ENCODE peak calls at places on chromosomes 13 and 19, in five cellular contexts. A is RWPE1, Q is ELF-1, U is mucosa of descending colon, W is T follicular helper cell. D is an unnamed sample.
A peak's percentile ranks its signal among the peaks of the same experiment; 100 is the strongest.

GRCh38 chr13:83878691-83879410 is 3.4 kb downstream of the SLITRK1 start:
- DNase-seq in A (no peak), W (no peak), U (no peak), Q (peak; percentile 40), D (no peak)

GRCh38 chr19:49119411-49120324 is at the start of gene PPFIA3:
- DNase-seq in A (no peak), U (peak; percentile 78), Q (peak; percentile 68), W (no peak), D (peak; percentile 57)

GRCh38 chr19:16588089-16588823 is 16.0 kb upstream of the SLC35E1 start:
- DNase-seq in A (no peak), Q (peak; percentile 76), W (peak; percentile 61), U (peak; percentile 62), D (no peak)

GRCh38 chr13:110277357-110277950 is 29.5 kb downstream of the COL4A1 start:
- DNase-seq in A (no peak), Q (no peak), W (no peak), U (no peak), D (no peak)

GRCh38 chr19:15551183-15552004 is 43.1 kb downstream of the CYP4F22 start:
- DNase-seq in U (peak; percentile 55), W (peak; percentile 53), A (peak; percentile 63), Q (peak; percentile 52), D (peak; percentile 23)

GRCh38 chr19:51063664-51064063 is 1.2 kb downstream of the KLK13 start:
- DNase-seq in U (no peak), A (no peak), Q (no peak), W (no peak), D (no peak)

GRCh38 chr13:110471833-110472162 is 89.7 kb downstream of the RAB20 start:
- DNase-seq in W (no peak), U (no peak), Q (no peak), A (no peak), D (peak; percentile 27)

GRCh38 chr13:35964764-35965163 is 166.4 kb downstream of the DCLK1 start:
- DNase-seq in Q (no peak), A (no peak), U (no peak), W (no peak), D (no peak)

GRCh38 chr13:20995245-20995829 is 66.0 kb downstream of the LATS2 start:
- DNase-seq in W (no peak), A (no peak), U (no peak), Q (no peak), D (no peak)

GRCh38 chr19:42658148-42658547 is 63.4 kb upstream of the CEACAM8 start:
- DNase-seq in W (no peak), Q (no peak), A (no peak), U (no peak), D (no peak)

GRCh38 chr19:38047048-38047435 is 140.0 kb downstream of the SIPA1L3 start:
- DNase-seq in Q (no peak), W (no peak), A (no peak), U (no peak), D (no peak)

GRCh38 chr19:47658431-47659383 is 49.8 kb downstream of the BICRA start:
- DNase-seq in U (peak; percentile 54), W (no peak), Q (no peak), A (no peak), D (no peak)

GRCh38 chr19:10206226-10206873 is 11.6 kb upstream of the DNMT1 start:
- DNase-seq in U (no peak), A (no peak), Q (peak; percentile 80), W (no peak), D (no peak)

GRCh38 chr19:27779953-27780352 is 1433.0 kb downstream of the UQCRFS1 start:
- DNase-seq in A (no peak), U (no peak), W (no peak), Q (no peak), D (no peak)

GRCh38 chr13:112711528-112712265 is 21.9 kb downstream of the ATP11A start:
- DNase-seq in U (peak; percentile 60), A (peak; percentile 99), Q (peak; percentile 97), W (no peak), D (peak; percentile 100)

GRCh38 chr13:42345367-42345766 is 73.4 kb downstream of the AKAP11 start:
- DNase-seq in U (no peak), W (no peak), Q (no peak), A (no peak), D (no peak)

GRCh38 chr19:48170817-48171347 is 402 bp downstream of the ZSWIM9 start:
- DNase-seq in Q (no peak), U (no peak), A (no peak), W (no peak), D (peak; percentile 9)

GRCh38 chr19:54937926-54938325 is 9.4 kb downstream of the NLRP7 start:
- DNase-seq in A (no peak), U (no peak), W (no peak), Q (no peak), D (no peak)

GRCh38 chr19:38035515-38036495 is 128.8 kb downstream of the SIPA1L3 start:
- DNase-seq in U (no peak), W (no peak), Q (no peak), A (no peak), D (no peak)

GRCh38 chr13:24353736-24354135 is 44.4 kb downstream of the C1QTNF9 start:
- DNase-seq in A (no peak), Q (no peak), U (no peak), W (no peak), D (no peak)

GRCh38 chr13:49693191-49693733 is 2.0 kb upstream of the EBPL start:
- DNase-seq in A (no peak), U (no peak), W (no peak), Q (no peak), D (no peak)

GRCh38 chr19:46213156-46213555 is 16.4 kb upstream of the IGFL1 start:
- DNase-seq in Q (no peak), U (no peak), A (no peak), W (no peak), D (peak; percentile 42)

GRCh38 chr19:56619131-56619530 is 23.8 kb upstream of the SMIM17 start:
- DNase-seq in W (no peak), U (no peak), Q (no peak), A (no peak), D (no peak)

GRCh38 chr19:32917612-32917996 is 48.0 kb upstream of the SLC7A9 start:
- DNase-seq in U (no peak), W (no peak), Q (no peak), A (no peak), D (peak; percentile 73)

GRCh38 chr13:73544175-73544574 is 485.4 kb downstream of the KLF5 start:
- DNase-seq in U (no peak), A (no peak), W (no peak), Q (no peak), D (no peak)

GRCh38 chr13:45121421-45121820 is 1.1 kb downstream of the GTF2F2 start:
- DNase-seq in Q (no peak), A (peak; percentile 20), W (no peak), U (no peak), D (peak; percentile 53)

GRCh38 chr13:39023761-39024160 is 14.1 kb downstream of the PROSER1 start:
- DNase-seq in W (no peak), Q (peak; percentile 63), A (no peak), U (no peak), D (peak; percentile 57)

GRCh38 chr13:89163081-89163480 is 1491.9 kb downstream of the SLITRK5 start:
- DNase-seq in A (no peak), W (no peak), U (no peak), Q (peak; percentile 3), D (no peak)

GRCh38 chr13:50358221-50358620 is 343.0 kb downstream of the KCNRG start:
- DNase-seq in W (no peak), Q (no peak), U (no peak), A (no peak), D (no peak)

GRCh38 chr13:79534596-79534995 is 53.6 kb downstream of the NDFIP2 start:
- DNase-seq in W (no peak), A (no peak), Q (no peak), U (no peak), D (peak; percentile 36)

GRCh38 chr13:108508263-108508662 is 121.1 kb upstream of the MYO16 start:
- DNase-seq in A (peak; percentile 18), Q (peak; percentile 51), U (no peak), W (no peak), D (peak; percentile 76)

GRCh38 chr19:3785938-3786824 is at the start of gene MATK:
- DNase-seq in W (no peak), U (no peak), Q (no peak), A (peak; percentile 21), D (no peak)

GRCh38 chr13:99217461-99218101 is 16.9 kb downstream of the UBAC2 start:
- DNase-seq in Q (no peak), U (no peak), W (no peak), A (no peak), D (no peak)

GRCh38 chr13:40189885-40190655 is 476.4 kb downstream of the FOXO1 start:
- DNase-seq in A (no peak), U (peak; percentile 24), Q (peak; percentile 62), W (no peak), D (peak; percentile 36)

GRCh38 chr13:73984949-73985691 is 149.1 kb downstream of the KLF12 start:
- DNase-seq in W (peak; percentile 77), Q (no peak), U (no peak), A (no peak), D (peak; percentile 48)

GRCh38 chr13:29676941-29677452 is 81.5 kb upstream of the SLC7A1 start:
- DNase-seq in A (peak; percentile 57), Q (no peak), U (peak; percentile 47), W (no peak), D (no peak)

D was measured in mesendoderm.